ENCODE peak calls at places on chromosomes 1 and 21, in six cellular contexts. Z, F, W, D, G and P are unnamed samples.

GRCh38 chr1:46613661-46614603 is 2.7 kb downstream of the MOB3C start:
- DNase-seq in Z (peak), F (peak), W (no peak), D (peak), G (peak), P (no peak)

GRCh38 chr21:33587792-33588484 is 546 bp downstream of the DONSON start:
- DNase-seq in Z (peak), F (no peak), W (peak), D (no peak), G (no peak), P (peak)

GRCh38 chr1:182146286-182146685 is 84.8 kb upstream of the ZNF648 start:
- DNase-seq in Z (peak), F (no peak), W (no peak), D (no peak), G (no peak), P (no peak)

GRCh38 chr1:204282801-204283200 is 69.0 kb upstream of the GOLT1A start:
- DNase-seq in Z (no peak), F (no peak), W (no peak), D (no peak), G (no peak), P (no peak)

GRCh38 chr1:23343246-23344110 is 606 bp downstream of the HNRNPR start:
- DNase-seq in Z (peak), F (peak), W (peak), D (no peak), G (no peak), P (no peak)

GRCh38 chr1:58718435-58718834 is 18.6 kb upstream of the MYSM1 start:
- DNase-seq in Z (no peak), F (no peak), W (no peak), D (no peak), G (no peak), P (no peak)

GRCh38 chr1:90964444-90965035 is 57.3 kb downstream of the ZNF644 start:
- DNase-seq in Z (no peak), F (no peak), W (peak), D (no peak), G (no peak), P (no peak)

GRCh38 chr1:85495556-85495955 is 30.6 kb upstream of the DDAH1 start:
- DNase-seq in Z (peak), F (no peak), W (no peak), D (no peak), G (peak), P (no peak)

GRCh38 chr1:15749399-15750291 is 7.3 kb downstream of the TMEM82 start:
- DNase-seq in Z (no peak), F (no peak), W (no peak), D (peak), G (no peak), P (no peak)

GRCh38 chr1:219000606-219001005 is 173.1 kb upstream of the LYPLAL1 start:
- DNase-seq in Z (no peak), F (no peak), W (no peak), D (no peak), G (no peak), P (no peak)

GRCh38 chr1:14778882-14779594 is 180.6 kb downstream of the KAZN start:
- DNase-seq in Z (peak), F (peak), W (peak), D (no peak), G (no peak), P (peak)

GRCh38 chr1:30700528-30701265 is 22.7 kb downstream of the MATN1 start:
- DNase-seq in Z (no peak), F (no peak), W (no peak), D (no peak), G (peak), P (no peak)

GRCh38 chr1:30892671-30893073 is 15.9 kb downstream of the SDC3 start:
- DNase-seq in Z (no peak), F (no peak), W (no peak), D (no peak), G (no peak), P (no peak)

GRCh38 chr1:15426492-15427279 is 11.6 kb upstream of the CTRC start:
- DNase-seq in Z (peak), F (no peak), W (no peak), D (no peak), G (no peak), P (no peak)

GRCh38 chr1:36457691-36458090 is 6.5 kb downstream of the MRPS15 start:
- DNase-seq in Z (no peak), F (no peak), W (no peak), D (no peak), G (no peak), P (no peak)

GRCh38 chr1:163202833-163203451 is at the start of gene RGS5:
- DNase-seq in Z (no peak), F (no peak), W (no peak), D (no peak), G (no peak), P (no peak)

GRCh38 chr21:16992448-16992847 is 520.4 kb upstream of the CXADR start:
- DNase-seq in Z (no peak), F (no peak), W (no peak), D (no peak), G (no peak), P (no peak)

GRCh38 chr1:210332719-210333398 is 4.2 kb downstream of the HHAT start:
- DNase-seq in Z (no peak), F (no peak), W (peak), D (no peak), G (no peak), P (no peak)

GRCh38 chr1:65449214-65449823 is 28.9 kb downstream of the LEPR start:
- DNase-seq in Z (peak), F (no peak), W (no peak), D (no peak), G (no peak), P (no peak)

GRCh38 chr1:31717341-31717740 is 13.5 kb upstream of the COL16A1 start:
- DNase-seq in Z (no peak), F (no peak), W (no peak), D (no peak), G (no peak), P (no peak)

GRCh38 chr1:8398677-8399076 is 80.8 kb downstream of the SLC45A1 start:
- DNase-seq in Z (no peak), F (no peak), W (no peak), D (no peak), G (no peak), P (no peak)
- TF ChIP-seq CTCF in Z (no peak), F (peak), W (peak), D (no peak), G (peak), P (peak)

GRCh38 chr1:111570781-111571181 is 48.8 kb upstream of the RAP1A start:
- DNase-seq in Z (peak), F (peak), W (no peak), D (no peak), G (no peak), P (no peak)
- TF ChIP-seq CTCF in Z (peak), F (peak), W (peak), D (peak), G (no peak), P (peak)

GRCh38 chr1:54884135-54884586 is 2.8 kb downstream of the DHCR24 start:
- DNase-seq in Z (no peak), F (no peak), W (no peak), D (no peak), G (no peak), P (no peak)
- TF ChIP-seq CTCF in Z (no peak), F (no peak), W (no peak), D (no peak), G (no peak), P (no peak)

DNA sequence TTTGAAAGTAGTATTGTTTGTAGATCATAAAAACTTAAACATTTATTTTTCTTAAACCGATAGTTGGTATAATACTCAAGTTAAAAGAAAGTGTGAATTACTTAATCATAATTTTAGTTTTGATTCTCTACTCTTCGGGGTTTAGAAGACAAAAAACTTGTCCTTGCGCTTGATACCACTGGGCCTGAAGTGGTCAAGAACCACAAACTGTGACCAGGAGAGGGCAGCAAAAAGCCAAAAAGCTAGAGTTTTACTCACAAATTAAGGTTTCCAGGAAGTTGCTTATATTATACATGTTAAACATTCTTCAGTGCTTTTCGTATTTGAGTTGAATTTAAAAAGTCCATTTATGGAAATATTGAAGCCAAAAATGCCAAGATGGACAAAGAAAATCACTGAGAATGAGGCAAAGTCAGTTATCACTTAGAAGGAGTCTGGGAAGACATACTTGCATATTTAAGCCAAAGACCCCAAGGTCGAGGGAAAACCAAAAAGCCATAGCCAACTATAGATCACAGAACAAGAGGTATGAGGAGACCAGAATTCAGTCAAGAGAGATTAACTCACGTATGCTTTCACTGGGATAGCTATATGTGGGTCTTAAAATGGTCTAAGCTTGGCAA is 34.2 kb downstream of the EFCAB7 start:
- DNase-seq in Z (peak), F (peak), W (peak), D (no peak), G (no peak), P (no peak)
- TF ChIP-seq CTCF in Z (peak), F (peak), W (peak), D (peak), G (no peak), P (peak)

GRCh38 chr1:201214461-201214860 is 23.8 kb downstream of the IGFN1 start:
- DNase-seq in Z (no peak), F (no peak), W (no peak), D (no peak), G (no peak), P (no peak)
- TF ChIP-seq CTCF in Z (no peak), F (no peak), W (no peak), D (no peak), G (no peak), P (no peak)

DNA sequence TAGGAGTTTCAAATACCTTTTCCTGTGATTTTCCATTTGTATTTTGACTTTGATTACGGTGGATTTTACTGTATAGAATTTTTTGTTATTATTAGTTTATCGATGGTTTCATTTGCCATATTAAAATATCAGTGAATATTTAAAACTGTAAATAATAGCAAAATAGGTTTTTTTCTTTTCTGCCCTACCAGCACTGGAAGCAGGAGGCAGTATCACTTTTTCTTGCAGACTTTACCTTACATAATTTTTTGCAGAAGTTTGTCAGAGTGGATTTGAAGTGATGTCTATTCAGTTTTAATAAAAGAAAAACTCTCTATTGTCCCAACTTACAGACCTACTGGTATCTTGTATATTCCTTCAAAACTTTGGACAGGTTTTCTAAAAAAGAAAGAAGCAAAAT is 213.6 kb downstream of the CENPF start:
- DNase-seq in Z (no peak), F (no peak), W (no peak), D (no peak), G (no peak), P (no peak)
- TF ChIP-seq CTCF in Z (no peak), F (no peak), W (no peak), D (no peak), G (no peak), P (peak)

DNA sequence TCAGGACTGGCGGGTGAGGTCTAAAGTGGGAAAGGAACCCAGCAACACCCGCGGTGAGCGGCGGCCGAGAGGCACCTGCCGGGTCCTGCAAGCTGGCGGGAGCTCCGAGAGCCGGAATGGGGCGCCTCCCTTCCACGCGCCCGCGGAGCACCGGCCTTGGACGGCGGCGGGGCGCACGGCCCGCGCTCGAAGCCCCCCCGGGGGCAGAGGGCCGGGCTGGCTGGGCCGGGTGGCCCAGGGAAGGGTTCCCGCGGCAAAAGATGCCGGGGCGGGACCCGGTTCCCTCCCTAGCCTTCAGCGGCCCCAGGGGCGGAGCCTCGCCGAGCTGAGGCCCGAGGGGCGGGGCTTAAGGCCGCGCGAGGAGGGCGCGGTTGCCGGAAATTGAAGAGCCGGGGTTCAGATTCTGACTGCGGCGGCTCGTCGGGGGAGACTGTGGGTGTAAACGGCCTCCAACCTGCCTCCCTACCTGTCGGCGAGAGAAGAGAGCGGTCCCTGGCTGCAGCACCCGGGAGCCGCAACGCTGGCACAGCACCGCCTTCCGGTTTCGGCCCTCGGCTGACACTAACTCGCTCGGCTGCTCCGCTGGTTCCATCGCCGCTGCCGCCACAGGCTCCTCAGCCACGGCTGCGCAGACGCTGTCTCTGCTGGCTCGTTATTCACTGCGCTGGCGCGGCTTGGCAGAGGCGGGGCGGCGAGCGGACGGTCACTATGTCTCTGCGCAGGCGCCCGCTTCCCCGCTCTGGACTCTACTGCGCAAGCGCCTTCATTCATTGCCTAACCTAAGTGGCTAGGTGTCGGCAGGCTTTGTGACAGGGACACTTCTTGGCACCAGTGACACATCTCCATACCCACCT is at the start of gene RABIF:
- DNase-seq in Z (peak), F (peak), W (peak), D (peak), G (peak), P (peak)
- TF ChIP-seq CTCF in Z (no peak), F (no peak), W (peak), D (no peak), G (no peak), P (peak)

GRCh38 chr1:117580436-117580835 is 25.4 kb upstream of the TENT5C start:
- DNase-seq in Z (no peak), F (no peak), W (no peak), D (no peak), G (peak), P (no peak)

GRCh38 chr1:117584181-117584580 is 21.7 kb upstream of the TENT5C start:
- DNase-seq in Z (no peak), F (no peak), W (no peak), D (no peak), G (no peak), P (no peak)

GRCh38 chr1:117581391-117581943 is 24.4 kb upstream of the TENT5C start:
- DNase-seq in Z (no peak), F (no peak), W (no peak), D (no peak), G (peak), P (no peak)

GRCh38 chr1:117580882-117581281 is 25.0 kb upstream of the TENT5C start:
- DNase-seq in Z (no peak), F (no peak), W (no peak), D (no peak), G (no peak), P (no peak)

GRCh38 chr1:117582341-117582902 is 23.4 kb upstream of the TENT5C start:
- DNase-seq in Z (no peak), F (no peak), W (no peak), D (no peak), G (no peak), P (no peak)
- TF ChIP-seq CTCF in Z (no peak), F (no peak), W (no peak), D (no peak), G (no peak), P (no peak)